ENCODE peak calls at places on chromosomes 3 and 15, in nine cellular contexts. One of them, this sample, is unnamed.

GRCh38 chr3:183438749-183439148 is 10.3 kb upstream of the MCF2L2 start:
- DNase-seq in activated CD4-positive, CD25-positive, alpha-beta regulatory T cell treated with anti-CD3 and anti-CD28 coated beads, Interleukin-2, amount 50 U/mL, for 72 hours: no peak
- DNase-seq in SHP77: peak
- DNase-seq in body of pancreas: peak
- DNase-seq in iris pigment epithelial cell: no peak
- DNase-seq in PC-9: no peak
- DNase-seq in astrocyte of the hippocampus: no peak
- DNase-seq in A549: no peak
- DNase-seq in astrocyte of the spinal cord: no peak
- DNase-seq in this sample: no peak

GRCh38 chr15:46222861-46223260 is 588.0 kb downstream of the SQOR start:
- DNase-seq in activated CD4-positive, CD25-positive, alpha-beta regulatory T cell treated with anti-CD3 and anti-CD28 coated beads, Interleukin-2, amount 50 U/mL, for 72 hours: no peak
- DNase-seq in SHP77: no peak
- DNase-seq in body of pancreas: no peak
- DNase-seq in iris pigment epithelial cell: no peak
- DNase-seq in PC-9: no peak
- DNase-seq in astrocyte of the hippocampus: no peak
- DNase-seq in A549: no peak
- DNase-seq in astrocyte of the spinal cord: no peak
- DNase-seq in this sample: no peak

GRCh38 chr3:146308222-146308621 is 57.3 kb upstream of the PLSCR4 start:
- DNase-seq in activated CD4-positive, CD25-positive, alpha-beta regulatory T cell treated with anti-CD3 and anti-CD28 coated beads, Interleukin-2, amount 50 U/mL, for 72 hours: no peak
- DNase-seq in SHP77: no peak
- DNase-seq in body of pancreas: peak
- DNase-seq in iris pigment epithelial cell: peak
- DNase-seq in PC-9: no peak
- DNase-seq in astrocyte of the hippocampus: peak
- DNase-seq in A549: no peak
- DNase-seq in astrocyte of the spinal cord: peak
- DNase-seq in this sample: no peak

GRCh38 chr3:153768559-153769469 is 352.4 kb upstream of the ARHGEF26 start:
- DNase-seq in activated CD4-positive, CD25-positive, alpha-beta regulatory T cell treated with anti-CD3 and anti-CD28 coated beads, Interleukin-2, amount 50 U/mL, for 72 hours: no peak
- DNase-seq in SHP77: peak
- DNase-seq in body of pancreas: peak
- DNase-seq in iris pigment epithelial cell: peak
- DNase-seq in PC-9: peak
- DNase-seq in astrocyte of the hippocampus: peak
- DNase-seq in A549: peak
- DNase-seq in astrocyte of the spinal cord: peak
- DNase-seq in this sample: peak

GRCh38 chr15:39509941-39510845 is 70.7 kb upstream of the THBS1 start:
- DNase-seq in activated CD4-positive, CD25-positive, alpha-beta regulatory T cell treated with anti-CD3 and anti-CD28 coated beads, Interleukin-2, amount 50 U/mL, for 72 hours: no peak
- DNase-seq in SHP77: no peak
- DNase-seq in body of pancreas: no peak
- DNase-seq in iris pigment epithelial cell: no peak
- DNase-seq in PC-9: no peak
- DNase-seq in astrocyte of the hippocampus: no peak
- DNase-seq in A549: no peak
- DNase-seq in astrocyte of the spinal cord: no peak
- DNase-seq in this sample: no peak

GRCh38 chr3:149448331-149448831 is 26.1 kb upstream of the TM4SF4 start:
- DNase-seq in activated CD4-positive, CD25-positive, alpha-beta regulatory T cell treated with anti-CD3 and anti-CD28 coated beads, Interleukin-2, amount 50 U/mL, for 72 hours: no peak
- DNase-seq in SHP77: no peak
- DNase-seq in body of pancreas: no peak
- DNase-seq in iris pigment epithelial cell: peak
- DNase-seq in PC-9: peak
- DNase-seq in astrocyte of the hippocampus: peak
- DNase-seq in A549: no peak
- DNase-seq in astrocyte of the spinal cord: peak
- DNase-seq in this sample: no peak

GRCh38 chr15:59995568-59996349 is 8.4 kb upstream of the FOXB1 start:
- DNase-seq in activated CD4-positive, CD25-positive, alpha-beta regulatory T cell treated with anti-CD3 and anti-CD28 coated beads, Interleukin-2, amount 50 U/mL, for 72 hours: no peak
- DNase-seq in SHP77: no peak
- DNase-seq in body of pancreas: no peak
- DNase-seq in iris pigment epithelial cell: no peak
- DNase-seq in PC-9: no peak
- DNase-seq in astrocyte of the hippocampus: no peak
- DNase-seq in A549: no peak
- DNase-seq in astrocyte of the spinal cord: no peak
- DNase-seq in this sample: no peak

GRCh38 chr3:57518276-57518914 is 25.7 kb downstream of the DNAH12 start:
- DNase-seq in activated CD4-positive, CD25-positive, alpha-beta regulatory T cell treated with anti-CD3 and anti-CD28 coated beads, Interleukin-2, amount 50 U/mL, for 72 hours: no peak
- DNase-seq in SHP77: no peak
- DNase-seq in body of pancreas: no peak
- DNase-seq in iris pigment epithelial cell: peak
- DNase-seq in PC-9: peak
- DNase-seq in astrocyte of the hippocampus: peak
- DNase-seq in A549: no peak
- DNase-seq in astrocyte of the spinal cord: peak
- DNase-seq in this sample: no peak

GRCh38 chr15:56042523-56042922 is 49.1 kb upstream of the NEDD4 start:
- DNase-seq in activated CD4-positive, CD25-positive, alpha-beta regulatory T cell treated with anti-CD3 and anti-CD28 coated beads, Interleukin-2, amount 50 U/mL, for 72 hours: no peak
- DNase-seq in SHP77: no peak
- DNase-seq in body of pancreas: no peak
- DNase-seq in iris pigment epithelial cell: no peak
- DNase-seq in PC-9: no peak
- DNase-seq in astrocyte of the hippocampus: no peak
- DNase-seq in A549: no peak
- DNase-seq in astrocyte of the spinal cord: no peak
- DNase-seq in this sample: no peak